ENCODE peak calls at places on chromosomes 5 and 9, in nine cellular contexts. One of them, this sample, is unnamed.

GRCh38 chr5:126998201-126998631 is 32.1 kb downstream of the MARCHF3 start:
- DNase-seq in AG10803: peak
- DNase-seq in foreskin fibroblast: peak
- DNase-seq in suprapubic skin: no peak
- DNase-seq in tibial nerve: no peak
- DNase-seq in B cell: peak
- DNase-seq in GM20000: peak
- DNase-seq in H1: no peak
- DNase-seq in NB4: no peak
- DNase-seq in this sample: no peak

GRCh38 chr9:115127191-115127817 is 9.3 kb upstream of the TNC start:
- DNase-seq in AG10803: peak
- DNase-seq in foreskin fibroblast: no peak
- DNase-seq in suprapubic skin: no peak
- DNase-seq in tibial nerve: no peak
- DNase-seq in B cell: no peak
- DNase-seq in GM20000: no peak
- DNase-seq in H1: no peak
- DNase-seq in NB4: no peak
- DNase-seq in this sample: no peak

GRCh38 chr9:72982161-72982799 is 29.4 kb upstream of the ALDH1A1 start:
- DNase-seq in AG10803: no peak
- DNase-seq in foreskin fibroblast: no peak
- DNase-seq in suprapubic skin: no peak
- DNase-seq in tibial nerve: no peak
- DNase-seq in B cell: no peak
- DNase-seq in GM20000: no peak
- DNase-seq in H1: no peak
- DNase-seq in NB4: no peak
- DNase-seq in this sample: no peak

GRCh38 chr9:32387256-32387655 is 2.8 kb downstream of the ACO1 start:
- DNase-seq in AG10803: no peak
- DNase-seq in foreskin fibroblast: no peak
- DNase-seq in suprapubic skin: no peak
- DNase-seq in tibial nerve: no peak
- DNase-seq in B cell: no peak
- DNase-seq in GM20000: no peak
- DNase-seq in H1: no peak
- DNase-seq in NB4: no peak
- DNase-seq in this sample: no peak

GRCh38 chr9:134889386-134890214 is 9.0 kb downstream of the FCN2 start:
- DNase-seq in AG10803: no peak
- DNase-seq in foreskin fibroblast: no peak
- DNase-seq in suprapubic skin: no peak
- DNase-seq in tibial nerve: no peak
- DNase-seq in B cell: no peak
- DNase-seq in GM20000: no peak
- DNase-seq in H1: no peak
- DNase-seq in NB4: peak
- DNase-seq in this sample: no peak

GRCh38 chr5:17157916-17158529 is 59.4 kb upstream of the BASP1 start:
- DNase-seq in AG10803: peak
- DNase-seq in foreskin fibroblast: peak
- DNase-seq in suprapubic skin: no peak
- DNase-seq in tibial nerve: no peak
- DNase-seq in B cell: no peak
- DNase-seq in GM20000: no peak
- DNase-seq in H1: no peak
- DNase-seq in NB4: no peak
- DNase-seq in this sample: no peak

GRCh38 chr5:65209341-65209740 is 272.4 kb downstream of the ADAMTS6 start:
- DNase-seq in AG10803: peak
- DNase-seq in foreskin fibroblast: peak
- DNase-seq in suprapubic skin: no peak
- DNase-seq in tibial nerve: no peak
- DNase-seq in B cell: no peak
- DNase-seq in GM20000: no peak
- DNase-seq in H1: no peak
- DNase-seq in NB4: no peak
- DNase-seq in this sample: no peak

GRCh38 chr5:64210866-64211265 is 45.2 kb downstream of the RNF180 start:
- DNase-seq in AG10803: peak
- DNase-seq in foreskin fibroblast: peak
- DNase-seq in suprapubic skin: no peak
- DNase-seq in tibial nerve: no peak
- DNase-seq in B cell: no peak
- DNase-seq in GM20000: no peak
- DNase-seq in H1: peak
- DNase-seq in NB4: no peak
- DNase-seq in this sample: no peak

GRCh38 chr9:72734631-72735030 is 213.2 kb downstream of the TMC1 start:
- DNase-seq in AG10803: no peak
- DNase-seq in foreskin fibroblast: no peak
- DNase-seq in suprapubic skin: no peak
- DNase-seq in tibial nerve: no peak
- DNase-seq in B cell: no peak
- DNase-seq in GM20000: no peak
- DNase-seq in H1: no peak
- DNase-seq in NB4: peak
- DNase-seq in this sample: no peak

GRCh38 chr9:73114958-73115357 is 36.7 kb upstream of the ANXA1 start:
- DNase-seq in AG10803: peak
- DNase-seq in foreskin fibroblast: no peak
- DNase-seq in suprapubic skin: no peak
- DNase-seq in tibial nerve: no peak
- DNase-seq in B cell: no peak
- DNase-seq in GM20000: no peak
- DNase-seq in H1: no peak
- DNase-seq in NB4: no peak
- DNase-seq in this sample: no peak

GRCh38 chr5:109410389-109411174 is 808 bp upstream of the PJA2 start:
- DNase-seq in AG10803: peak
- DNase-seq in foreskin fibroblast: peak
- DNase-seq in suprapubic skin: peak
- DNase-seq in tibial nerve: peak
- DNase-seq in B cell: peak
- DNase-seq in GM20000: peak
- DNase-seq in H1: no peak
- DNase-seq in NB4: peak
- DNase-seq in this sample: no peak

GRCh38 chr9:33794560-33794959 is 801 bp upstream of the PRSS3 start:
- DNase-seq in AG10803: no peak
- DNase-seq in foreskin fibroblast: no peak
- DNase-seq in suprapubic skin: no peak
- DNase-seq in tibial nerve: no peak
- DNase-seq in B cell: no peak
- DNase-seq in GM20000: no peak
- DNase-seq in H1: no peak
- DNase-seq in NB4: no peak
- DNase-seq in this sample: no peak

GRCh38 chr9:90838761-90839160 is 37.1 kb downstream of the SYK start:
- DNase-seq in AG10803: no peak
- DNase-seq in foreskin fibroblast: no peak
- DNase-seq in suprapubic skin: no peak
- DNase-seq in tibial nerve: no peak
- DNase-seq in B cell: no peak
- DNase-seq in GM20000: no peak
- DNase-seq in H1: no peak
- DNase-seq in NB4: no peak
- DNase-seq in this sample: no peak

GRCh38 chr9:90836396-90837080 is 34.9 kb downstream of the SYK start:
- DNase-seq in AG10803: no peak
- DNase-seq in foreskin fibroblast: no peak
- DNase-seq in suprapubic skin: no peak
- DNase-seq in tibial nerve: no peak
- DNase-seq in B cell: no peak
- DNase-seq in GM20000: no peak
- DNase-seq in H1: no peak
- DNase-seq in NB4: no peak
- DNase-seq in this sample: no peak

GRCh38 chr9:90835206-90835605 is 33.6 kb downstream of the SYK start:
- DNase-seq in AG10803: no peak
- DNase-seq in foreskin fibroblast: no peak
- DNase-seq in suprapubic skin: no peak
- DNase-seq in tibial nerve: no peak
- DNase-seq in B cell: no peak
- DNase-seq in GM20000: no peak
- DNase-seq in H1: no peak
- DNase-seq in NB4: no peak
- DNase-seq in this sample: no peak

GRCh38 chr9:90839183-90839582 is 37.6 kb downstream of the SYK start:
- DNase-seq in AG10803: no peak
- DNase-seq in foreskin fibroblast: no peak
- DNase-seq in suprapubic skin: no peak
- DNase-seq in tibial nerve: no peak
- DNase-seq in B cell: no peak
- DNase-seq in GM20000: no peak
- DNase-seq in H1: no peak
- DNase-seq in NB4: no peak
- DNase-seq in this sample: no peak

GRCh38 chr9:90838098-90838497 is 36.5 kb downstream of the SYK start:
- DNase-seq in AG10803: no peak
- DNase-seq in foreskin fibroblast: no peak
- DNase-seq in suprapubic skin: no peak
- DNase-seq in tibial nerve: no peak
- DNase-seq in B cell: no peak
- DNase-seq in GM20000: no peak
- DNase-seq in H1: no peak
- DNase-seq in NB4: no peak
- DNase-seq in this sample: no peak
- TF ChIP-seq CTCF in AG10803: no peak
- TF ChIP-seq CTCF in foreskin fibroblast: no peak
- TF ChIP-seq CTCF in suprapubic skin: no peak
- TF ChIP-seq CTCF in tibial nerve: no peak
- TF ChIP-seq CTCF in B cell: peak
- TF ChIP-seq CTCF in GM20000: no peak
- TF ChIP-seq CTCF in H1: no peak
- TF ChIP-seq CTCF in NB4: no peak
- TF ChIP-seq CTCF in this sample: no peak

GRCh38 chr5:152462021-152462721 is 57.1 kb upstream of the NMUR2 start:
- DNase-seq in AG10803: peak
- DNase-seq in foreskin fibroblast: no peak
- DNase-seq in suprapubic skin: no peak
- DNase-seq in tibial nerve: no peak
- DNase-seq in B cell: no peak
- DNase-seq in GM20000: no peak
- DNase-seq in H1: no peak
- DNase-seq in NB4: no peak
- DNase-seq in this sample: no peak
- TF ChIP-seq CTCF in AG10803: peak
- TF ChIP-seq CTCF in foreskin fibroblast: no peak
- TF ChIP-seq CTCF in suprapubic skin: no peak
- TF ChIP-seq CTCF in tibial nerve: no peak
- TF ChIP-seq CTCF in B cell: peak
- TF ChIP-seq CTCF in GM20000: no peak
- TF ChIP-seq CTCF in H1: no peak
- TF ChIP-seq CTCF in NB4: no peak
- TF ChIP-seq CTCF in this sample: peak

GRCh38 chr9:90729351-90729750 is 72.3 kb upstream of the SYK start:
- DNase-seq in AG10803: no peak
- DNase-seq in foreskin fibroblast: no peak
- DNase-seq in suprapubic skin: no peak
- DNase-seq in tibial nerve: no peak
- DNase-seq in B cell: no peak
- DNase-seq in GM20000: no peak
- DNase-seq in H1: no peak
- DNase-seq in NB4: no peak
- DNase-seq in this sample: no peak

GRCh38 chr9:90727498-90727897 is 74.1 kb upstream of the SYK start:
- DNase-seq in AG10803: no peak
- DNase-seq in foreskin fibroblast: no peak
- DNase-seq in suprapubic skin: no peak
- DNase-seq in tibial nerve: no peak
- DNase-seq in B cell: no peak
- DNase-seq in GM20000: no peak
- DNase-seq in H1: no peak
- DNase-seq in NB4: no peak
- DNase-seq in this sample: no peak

GRCh38 chr9:90724880-90725279 is 76.7 kb upstream of the SYK start:
- DNase-seq in AG10803: no peak
- DNase-seq in foreskin fibroblast: no peak
- DNase-seq in suprapubic skin: no peak
- DNase-seq in tibial nerve: no peak
- DNase-seq in B cell: no peak
- DNase-seq in GM20000: no peak
- DNase-seq in H1: no peak
- DNase-seq in NB4: peak
- DNase-seq in this sample: no peak

GRCh38 chr9:90724112-90724511 is 77.5 kb upstream of the SYK start:
- DNase-seq in AG10803: no peak
- DNase-seq in foreskin fibroblast: no peak
- DNase-seq in suprapubic skin: no peak
- DNase-seq in tibial nerve: no peak
- DNase-seq in B cell: no peak
- DNase-seq in GM20000: no peak
- DNase-seq in H1: no peak
- DNase-seq in NB4: no peak
- DNase-seq in this sample: no peak

DNA sequence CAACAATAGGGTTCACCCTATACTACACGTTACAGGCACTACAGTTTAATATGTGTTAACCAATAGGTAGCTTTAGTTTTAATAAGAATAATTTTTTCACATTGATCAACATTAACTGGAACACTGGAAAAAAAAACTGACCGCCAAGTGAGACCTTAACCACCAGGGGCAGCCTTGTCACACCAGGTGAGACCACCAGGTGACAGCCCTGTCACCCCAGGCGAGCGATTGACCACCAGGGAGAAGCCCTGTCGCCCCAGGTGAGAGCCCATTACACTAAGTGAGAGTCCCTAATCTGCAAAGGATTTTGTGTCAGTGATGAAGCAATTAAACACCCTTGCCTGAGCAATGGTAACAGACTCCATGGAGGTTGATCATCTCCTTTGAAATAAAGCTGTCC is 75.4 kb upstream of the SYK start:
- DNase-seq in AG10803: no peak
- DNase-seq in foreskin fibroblast: no peak
- DNase-seq in suprapubic skin: no peak
- DNase-seq in tibial nerve: no peak
- DNase-seq in B cell: no peak
- DNase-seq in GM20000: no peak
- DNase-seq in H1: no peak
- DNase-seq in NB4: no peak
- DNase-seq in this sample: no peak
- TF ChIP-seq CTCF in AG10803: no peak
- TF ChIP-seq CTCF in foreskin fibroblast: no peak
- TF ChIP-seq CTCF in suprapubic skin: no peak
- TF ChIP-seq CTCF in tibial nerve: no peak
- TF ChIP-seq CTCF in B cell: peak
- TF ChIP-seq CTCF in GM20000: peak
- TF ChIP-seq CTCF in H1: peak
- TF ChIP-seq CTCF in NB4: no peak
- TF ChIP-seq CTCF in this sample: no peak

DNA sequence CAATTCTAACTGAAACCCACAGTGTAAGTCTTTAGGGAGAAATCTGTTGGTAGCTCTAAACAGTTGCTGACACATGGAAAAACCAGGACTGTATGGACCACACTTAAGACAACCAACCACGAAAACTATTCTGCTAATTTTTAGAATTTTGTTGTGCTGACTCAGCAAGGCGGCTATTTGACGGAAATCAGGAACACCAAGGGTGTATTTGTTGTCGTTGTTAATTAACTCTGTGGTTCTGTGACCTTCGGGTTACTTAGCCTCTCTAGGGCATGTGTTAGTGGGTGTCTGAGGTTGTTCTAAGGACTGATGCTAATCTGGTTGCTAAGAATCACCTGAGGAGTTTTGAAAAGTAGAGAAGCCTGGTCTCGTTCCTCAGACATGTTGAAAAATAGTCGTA is 79.2 kb downstream of the ATP10B start:
- DNase-seq in AG10803: no peak
- DNase-seq in foreskin fibroblast: no peak
- DNase-seq in suprapubic skin: no peak
- DNase-seq in tibial nerve: no peak
- DNase-seq in B cell: no peak
- DNase-seq in GM20000: no peak
- DNase-seq in H1: no peak
- DNase-seq in NB4: no peak
- DNase-seq in this sample: no peak
- TF ChIP-seq CTCF in AG10803: no peak
- TF ChIP-seq CTCF in foreskin fibroblast: no peak
- TF ChIP-seq CTCF in suprapubic skin: no peak
- TF ChIP-seq CTCF in tibial nerve: no peak
- TF ChIP-seq CTCF in B cell: no peak
- TF ChIP-seq CTCF in GM20000: no peak
- TF ChIP-seq CTCF in H1: no peak
- TF ChIP-seq CTCF in NB4: no peak
- TF ChIP-seq CTCF in this sample: no peak

This sample was measured in D721Med.